ENCODE peak calls at places on chromosomes 4 and X, in four cellular contexts. One of them, this sample, is unnamed.
A peak's percentile ranks its signal among the peaks of the same experiment; 100 is the strongest.

GRCh38 chrX:23811135-23811781 is 28.3 kb downstream of the SAT1 start:
- DNase-seq in WTC11: no peak
- DNase-seq in HepG2: no peak
- DNase-seq in K562: no peak
- DNase-seq in this sample: peak; percentile 43

GRCh38 chr4:145808021-145808650 is 128.2 kb downstream of the C4orf51 start:
- DNase-seq in WTC11: no peak
- DNase-seq in HepG2: peak; percentile 85
- DNase-seq in K562: peak; percentile 34
- DNase-seq in this sample: peak; percentile 66

GRCh38 chr4:179485781-179486180 is 2043.5 kb upstream of the AGA start:
- DNase-seq in WTC11: no peak
- DNase-seq in HepG2: no peak
- DNase-seq in K562: no peak
- DNase-seq in this sample: no peak

GRCh38 chr4:162952232-162952631 is 214.5 kb downstream of the NAF1 start:
- DNase-seq in WTC11: no peak
- DNase-seq in HepG2: no peak
- DNase-seq in K562: no peak
- DNase-seq in this sample: no peak

GRCh38 chr4:4583606-4584005 is 41.8 kb upstream of the STX18 start:
- DNase-seq in WTC11: no peak
- DNase-seq in HepG2: no peak
- DNase-seq in K562: no peak
- DNase-seq in this sample: no peak

GRCh38 chr4:52925531-52925968 is 63.4 kb downstream of the RASL11B start:
- DNase-seq in WTC11: no peak
- DNase-seq in HepG2: no peak
- DNase-seq in K562: no peak
- DNase-seq in this sample: no peak

GRCh38 chr4:99848576-99848975 is 31.9 kb downstream of the DAPP1 start:
- DNase-seq in WTC11: no peak
- DNase-seq in HepG2: no peak
- DNase-seq in K562: no peak
- DNase-seq in this sample: no peak

GRCh38 chrX:83916525-83916924 is 55.6 kb downstream of the CYLC1 start:
- DNase-seq in WTC11: peak; percentile 34
- DNase-seq in HepG2: no peak
- DNase-seq in K562: peak; percentile 0
- DNase-seq in this sample: no peak

GRCh38 chr4:2300431-2300861 is 38.5 kb upstream of the MXD4 start:
- DNase-seq in WTC11: no peak
- DNase-seq in HepG2: no peak
- DNase-seq in K562: no peak
- DNase-seq in this sample: no peak

GRCh38 chr4:77989986-77990385 is 67.1 kb upstream of the FRAS1 start:
- DNase-seq in WTC11: no peak
- DNase-seq in HepG2: no peak
- DNase-seq in K562: no peak
- DNase-seq in this sample: no peak

GRCh38 chrX:69556094-69557011 is 52.2 kb downstream of the NALF2 start:
- DNase-seq in WTC11: peak; percentile 48
- DNase-seq in HepG2: peak; percentile 99
- DNase-seq in K562: peak; percentile 46
- DNase-seq in this sample: peak; percentile 2

GRCh38 chrX:153828723-153829548 is 1.4 kb downstream of the PDZD4 start:
- DNase-seq in WTC11: peak; percentile 65
- DNase-seq in HepG2: peak; percentile 2
- DNase-seq in K562: no peak
- DNase-seq in this sample: no peak

GRCh38 chrX:129634541-129634940 is 20.2 kb downstream of the APLN start:
- DNase-seq in WTC11: peak; percentile 18
- DNase-seq in HepG2: no peak
- DNase-seq in K562: no peak
- DNase-seq in this sample: no peak

GRCh38 chrX:129631850-129632249 is 22.9 kb downstream of the APLN start:
- DNase-seq in WTC11: no peak
- DNase-seq in HepG2: no peak
- DNase-seq in K562: no peak
- DNase-seq in this sample: no peak

GRCh38 chrX:129626026-129626425 is 28.7 kb downstream of the APLN start:
- DNase-seq in WTC11: no peak
- DNase-seq in HepG2: no peak
- DNase-seq in K562: no peak
- DNase-seq in this sample: no peak

GRCh38 chrX:129632443-129632842 is 22.3 kb downstream of the APLN start:
- DNase-seq in WTC11: no peak
- DNase-seq in HepG2: no peak
- DNase-seq in K562: peak; percentile 8
- DNase-seq in this sample: no peak

DNA sequence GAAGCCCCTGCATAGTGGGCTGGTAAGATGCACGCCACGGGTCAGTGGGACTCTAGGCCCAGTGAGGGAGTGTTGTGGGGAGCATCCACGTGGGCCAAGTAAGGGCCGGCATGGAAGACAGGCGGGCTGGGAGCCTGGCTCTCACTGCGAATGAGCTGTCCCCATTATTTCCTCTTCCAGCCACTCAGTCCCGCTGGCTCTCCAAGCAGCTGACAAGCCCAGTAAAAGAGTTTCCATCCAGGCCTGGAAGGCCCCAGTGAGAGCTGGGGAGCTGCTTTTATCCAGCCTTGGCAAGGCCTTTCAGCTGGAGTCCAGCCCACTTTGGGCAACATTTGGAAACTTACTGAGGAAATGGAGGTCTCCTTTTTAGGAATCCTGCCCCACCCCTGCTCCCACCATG is 24.9 kb downstream of the APLN start:
- DNase-seq in WTC11: no peak
- DNase-seq in HepG2: no peak
- DNase-seq in K562: no peak
- DNase-seq in this sample: no peak
- TF ChIP-seq NR3C1 in WTC11: no peak
- TF ChIP-seq NR3C1 in HepG2: no peak
- TF ChIP-seq NR3C1 in K562: no peak
- TF ChIP-seq NR3C1 in this sample: no peak

GRCh38 chr4:121846662-121847061 is 23.0 kb upstream of the CCNA2 start:
- DNase-seq in WTC11: no peak
- DNase-seq in HepG2: no peak
- DNase-seq in K562: no peak
- DNase-seq in this sample: no peak

DNA sequence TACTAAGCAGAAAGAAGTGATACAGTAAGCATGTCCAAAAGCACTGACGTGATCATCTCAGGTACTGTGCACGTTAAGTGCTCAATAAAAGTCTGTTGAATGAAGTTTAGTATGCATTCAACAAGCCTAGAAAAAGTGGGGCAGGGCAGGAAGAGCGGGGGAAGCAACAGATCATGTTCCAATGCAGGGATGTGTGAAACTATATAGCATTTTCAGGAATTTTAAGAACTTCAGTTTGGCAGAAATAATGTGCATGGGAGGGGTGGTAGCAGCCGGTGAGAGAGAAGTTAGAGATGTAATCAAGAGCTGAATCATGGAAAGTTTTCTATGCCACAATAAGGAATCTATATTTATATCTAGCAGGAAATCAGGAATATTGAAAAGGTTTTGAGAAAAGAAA is 19.2 kb upstream of the CCNA2 start:
- DNase-seq in WTC11: no peak
- DNase-seq in HepG2: no peak
- DNase-seq in K562: no peak
- DNase-seq in this sample: no peak
- TF ChIP-seq NR3C1 in WTC11: no peak
- TF ChIP-seq NR3C1 in HepG2: no peak
- TF ChIP-seq NR3C1 in K562: no peak
- TF ChIP-seq NR3C1 in this sample: no peak

DNA sequence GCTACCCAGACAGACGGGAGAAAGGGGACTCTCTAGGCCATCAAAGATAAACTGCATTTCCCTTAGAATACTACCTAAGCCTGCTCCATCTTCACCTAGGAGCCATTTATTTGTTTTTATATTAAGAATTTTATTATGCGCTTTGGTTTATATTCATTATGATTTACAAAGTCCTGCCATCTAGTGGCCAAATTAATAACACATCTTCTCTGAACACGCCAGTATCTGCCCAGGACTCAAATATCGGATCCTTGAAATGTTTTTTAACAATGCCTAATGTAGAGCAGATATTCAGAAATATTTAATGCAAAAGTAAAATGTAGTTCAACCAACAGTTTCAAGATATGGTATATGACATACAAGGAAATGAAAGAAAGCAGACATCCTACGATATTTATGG is 20.8 kb upstream of the PRPS2 start:
- DNase-seq in WTC11: no peak
- DNase-seq in HepG2: no peak
- DNase-seq in K562: peak; percentile 24
- DNase-seq in this sample: no peak
- TF ChIP-seq NR3C1 in WTC11: no peak
- TF ChIP-seq NR3C1 in HepG2: no peak
- TF ChIP-seq NR3C1 in K562: no peak
- TF ChIP-seq NR3C1 in this sample: no peak

GRCh38 chr4:10667651-10668341 is 16.8 kb downstream of the CLNK start:
- DNase-seq in WTC11: no peak
- DNase-seq in HepG2: no peak
- DNase-seq in K562: no peak
- DNase-seq in this sample: no peak

GRCh38 chr4:10670346-10670745 is 14.2 kb downstream of the CLNK start:
- DNase-seq in WTC11: no peak
- DNase-seq in HepG2: no peak
- DNase-seq in K562: no peak
- DNase-seq in this sample: no peak

GRCh38 chr4:10662937-10663336 is 21.6 kb downstream of the CLNK start:
- DNase-seq in WTC11: no peak
- DNase-seq in HepG2: no peak
- DNase-seq in K562: peak; percentile 61
- DNase-seq in this sample: no peak

GRCh38 chr4:10664408-10664807 is 20.2 kb downstream of the CLNK start:
- DNase-seq in WTC11: no peak
- DNase-seq in HepG2: no peak
- DNase-seq in K562: no peak
- DNase-seq in this sample: peak; percentile 0

GRCh38 chr4:10666616-10667015 is 18.0 kb downstream of the CLNK start:
- DNase-seq in WTC11: no peak
- DNase-seq in HepG2: no peak
- DNase-seq in K562: no peak
- DNase-seq in this sample: no peak
- TF ChIP-seq NR3C1 in WTC11: no peak
- TF ChIP-seq NR3C1 in HepG2: no peak
- TF ChIP-seq NR3C1 in K562: no peak
- TF ChIP-seq NR3C1 in this sample: no peak

DNA sequence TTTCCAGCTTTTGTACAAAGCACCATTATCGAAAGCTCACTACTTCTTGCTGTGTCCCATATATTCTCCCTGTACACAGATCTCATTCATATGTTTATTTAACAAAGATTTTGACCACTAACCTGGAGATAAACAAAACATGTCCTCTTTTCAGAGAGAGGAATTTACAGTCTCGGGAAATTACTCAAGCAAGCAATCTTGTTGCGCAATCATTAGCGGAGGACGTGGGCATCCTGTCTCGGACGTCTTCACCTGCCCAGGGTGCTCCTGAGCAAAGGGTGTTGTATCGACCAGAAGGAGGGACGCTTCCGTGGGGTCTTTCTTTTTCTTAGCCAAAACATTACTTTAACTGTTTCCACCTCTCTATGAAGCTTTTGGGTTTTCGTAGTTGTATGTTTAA is 66.5 kb upstream of the CLCN4 start:
- DNase-seq in WTC11: no peak
- DNase-seq in HepG2: no peak
- DNase-seq in K562: no peak
- DNase-seq in this sample: no peak
- TF ChIP-seq NR3C1 in WTC11: no peak
- TF ChIP-seq NR3C1 in HepG2: no peak
- TF ChIP-seq NR3C1 in K562: no peak
- TF ChIP-seq NR3C1 in this sample: no peak

GRCh38 chr4:158870282-158871049 is 101.6 kb downstream of the FNIP2 start:
- DNase-seq in WTC11: peak; percentile 62
- DNase-seq in HepG2: no peak
- DNase-seq in K562: no peak
- DNase-seq in this sample: no peak
- TF ChIP-seq NR3C1 in WTC11: no peak
- TF ChIP-seq NR3C1 in HepG2: no peak
- TF ChIP-seq NR3C1 in K562: no peak
- TF ChIP-seq NR3C1 in this sample: no peak

GRCh38 chr4:74536557-74536956 is 91.6 kb downstream of the AREG start:
- DNase-seq in WTC11: no peak
- DNase-seq in HepG2: no peak
- DNase-seq in K562: no peak
- DNase-seq in this sample: no peak
- TF ChIP-seq NR3C1 in WTC11: no peak
- TF ChIP-seq NR3C1 in HepG2: no peak
- TF ChIP-seq NR3C1 in K562: no peak
- TF ChIP-seq NR3C1 in this sample: no peak

GRCh38 chr4:138984647-138985046 is 30.9 kb upstream of the NOCT start:
- DNase-seq in WTC11: no peak
- DNase-seq in HepG2: no peak
- DNase-seq in K562: no peak
- DNase-seq in this sample: no peak

GRCh38 chr4:138979742-138980141 is 35.8 kb upstream of the NOCT start:
- DNase-seq in WTC11: no peak
- DNase-seq in HepG2: no peak
- DNase-seq in K562: no peak
- DNase-seq in this sample: no peak

GRCh38 chr4:138982754-138983153 is 32.8 kb upstream of the NOCT start:
- DNase-seq in WTC11: no peak
- DNase-seq in HepG2: no peak
- DNase-seq in K562: no peak
- DNase-seq in this sample: no peak

GRCh38 chr4:138983690-138984089 is 31.9 kb upstream of the NOCT start:
- DNase-seq in WTC11: no peak
- DNase-seq in HepG2: no peak
- DNase-seq in K562: no peak
- DNase-seq in this sample: no peak

GRCh38 chr4:138981930-138982390 is 33.6 kb upstream of the NOCT start:
- DNase-seq in WTC11: no peak
- DNase-seq in HepG2: peak; percentile 35
- DNase-seq in K562: no peak
- DNase-seq in this sample: no peak
- TF ChIP-seq NR3C1 in WTC11: no peak
- TF ChIP-seq NR3C1 in HepG2: no peak
- TF ChIP-seq NR3C1 in K562: no peak
- TF ChIP-seq NR3C1 in this sample: no peak

This sample was measured in A549.